ENCODE peak calls at places on chromosomes 12 and 14, in five cellular contexts. One of them, this sample, is unnamed.

GRCh38 chr12:42631507-42631906 is 42.0 kb upstream of the PRICKLE1 start:
- DNase-seq in cardiac muscle cell: no peak
- DNase-seq in SK-N-SH: no peak
- DNase-seq in endodermal cell: no peak
- DNase-seq in left ventricle myocardium inferior: no peak
- DNase-seq in this sample: no peak

GRCh38 chr12:22286569-22286968 is 47.9 kb downstream of the ST8SIA1 start:
- DNase-seq in cardiac muscle cell: no peak
- DNase-seq in SK-N-SH: no peak
- DNase-seq in endodermal cell: no peak
- DNase-seq in left ventricle myocardium inferior: no peak
- DNase-seq in this sample: no peak

GRCh38 chr14:95297832-95298231 is 21.9 kb downstream of the CLMN start:
- DNase-seq in endodermal cell: no peak
- DNase-seq in left ventricle myocardium inferior: no peak
- DNase-seq in SK-N-SH: no peak
- DNase-seq in cardiac muscle cell: no peak
- DNase-seq in this sample: no peak

GRCh38 chr12:97960225-97960624 is 497.6 kb downstream of the RMST start:
- DNase-seq in SK-N-SH: no peak
- DNase-seq in cardiac muscle cell: no peak
- DNase-seq in endodermal cell: peak; percentile 69
- DNase-seq in left ventricle myocardium inferior: no peak
- DNase-seq in this sample: no peak

GRCh38 chr12:47184813-47185212 is 105.1 kb upstream of the AMIGO2 start:
- DNase-seq in left ventricle myocardium inferior: no peak
- DNase-seq in SK-N-SH: no peak
- DNase-seq in endodermal cell: no peak
- DNase-seq in cardiac muscle cell: no peak
- DNase-seq in this sample: no peak

GRCh38 chr12:65699251-65699650 is 125.0 kb upstream of the HMGA2 start:
- DNase-seq in endodermal cell: no peak
- DNase-seq in SK-N-SH: no peak
- DNase-seq in left ventricle myocardium inferior: no peak
- DNase-seq in cardiac muscle cell: no peak
- DNase-seq in this sample: no peak

GRCh38 chr12:53659609-53660008 is 16.3 kb downstream of the ATP5MC2 start:
- DNase-seq in endodermal cell: no peak
- DNase-seq in cardiac muscle cell: no peak
- DNase-seq in left ventricle myocardium inferior: no peak
- DNase-seq in SK-N-SH: no peak
- DNase-seq in this sample: no peak

GRCh38 chr14:54333511-54333910 is 63.3 kb upstream of the CDKN3 start:
- DNase-seq in cardiac muscle cell: no peak
- DNase-seq in endodermal cell: no peak
- DNase-seq in SK-N-SH: no peak
- DNase-seq in left ventricle myocardium inferior: no peak
- DNase-seq in this sample: no peak

GRCh38 chr14:59306775-59307174 is 118.3 kb downstream of the DAAM1 start:
- DNase-seq in left ventricle myocardium inferior: no peak
- DNase-seq in endodermal cell: no peak
- DNase-seq in cardiac muscle cell: no peak
- DNase-seq in SK-N-SH: no peak
- DNase-seq in this sample: no peak

GRCh38 chr12:118853634-118854033 is 127.7 kb upstream of the SRRM4 start:
- DNase-seq in SK-N-SH: no peak
- DNase-seq in cardiac muscle cell: peak; percentile 21
- DNase-seq in left ventricle myocardium inferior: no peak
- DNase-seq in endodermal cell: peak; percentile 74
- DNase-seq in this sample: peak; percentile 26

GRCh38 chr12:51071663-51072062 is 11.7 kb downstream of the CSRNP2 start:
- DNase-seq in endodermal cell: no peak
- DNase-seq in left ventricle myocardium inferior: no peak
- DNase-seq in SK-N-SH: no peak
- DNase-seq in cardiac muscle cell: no peak
- DNase-seq in this sample: no peak

GRCh38 chr12:114480309-114481199 is 74.6 kb upstream of the TBX5 start:
- DNase-seq in endodermal cell: peak; percentile 71
- DNase-seq in SK-N-SH: no peak
- DNase-seq in cardiac muscle cell: no peak
- DNase-seq in left ventricle myocardium inferior: no peak
- DNase-seq in this sample: no peak

GRCh38 chr12:127888948-127889347 is 378.0 kb upstream of the TMEM132C start:
- DNase-seq in endodermal cell: no peak
- DNase-seq in SK-N-SH: no peak
- DNase-seq in left ventricle myocardium inferior: no peak
- DNase-seq in cardiac muscle cell: no peak
- DNase-seq in this sample: no peak

GRCh38 chr12:110688446-110689001 is 391 bp downstream of the HVCN1 start:
- DNase-seq in left ventricle myocardium inferior: no peak
- DNase-seq in cardiac muscle cell: no peak
- DNase-seq in endodermal cell: no peak
- DNase-seq in SK-N-SH: no peak
- DNase-seq in this sample: no peak

GRCh38 chr14:50318031-50318626 is 6.0 kb downstream of the DMAC2L start:
- DNase-seq in cardiac muscle cell: peak; percentile 27
- DNase-seq in left ventricle myocardium inferior: no peak
- DNase-seq in endodermal cell: no peak
- DNase-seq in SK-N-SH: peak; percentile 47
- DNase-seq in this sample: no peak

GRCh38 chr14:54589076-54589475 is 22.1 kb downstream of the SAMD4A start:
- DNase-seq in cardiac muscle cell: no peak
- DNase-seq in left ventricle myocardium inferior: no peak
- DNase-seq in endodermal cell: no peak
- DNase-seq in SK-N-SH: no peak
- DNase-seq in this sample: no peak

GRCh38 chr12:122944588-122944987 is 21.7 kb downstream of the ABCB9 start:
- DNase-seq in endodermal cell: no peak
- DNase-seq in SK-N-SH: no peak
- DNase-seq in left ventricle myocardium inferior: no peak
- DNase-seq in cardiac muscle cell: no peak
- DNase-seq in this sample: no peak

GRCh38 chr12:54036620-54037359 is 3.9 kb downstream of the HOXC5 start:
- DNase-seq in SK-N-SH: no peak
- DNase-seq in left ventricle myocardium inferior: no peak
- DNase-seq in endodermal cell: peak; percentile 68
- DNase-seq in cardiac muscle cell: no peak
- DNase-seq in this sample: peak; percentile 23

GRCh38 chr12:105257321-105257728 is 21.4 kb upstream of the APPL2 start:
- DNase-seq in cardiac muscle cell: no peak
- DNase-seq in endodermal cell: no peak
- DNase-seq in left ventricle myocardium inferior: no peak
- DNase-seq in SK-N-SH: no peak
- DNase-seq in this sample: no peak

GRCh38 chr12:132761032-132761910 is at the start of gene ANKLE2:
- DNase-seq in cardiac muscle cell: peak; percentile 74
- DNase-seq in endodermal cell: peak; percentile 77
- DNase-seq in left ventricle myocardium inferior: peak; percentile 50
- DNase-seq in SK-N-SH: peak; percentile 91
- DNase-seq in this sample: peak; percentile 81

GRCh38 chr14:95291859-95292542 is 27.7 kb downstream of the CLMN start:
- DNase-seq in cardiac muscle cell: no peak
- DNase-seq in endodermal cell: no peak
- DNase-seq in left ventricle myocardium inferior: peak; percentile 82
- DNase-seq in SK-N-SH: peak; percentile 48
- DNase-seq in this sample: no peak

GRCh38 chr12:109085590-109085989 is 7.7 kb downstream of the ALKBH2 start:
- DNase-seq in endodermal cell: no peak
- DNase-seq in SK-N-SH: no peak
- DNase-seq in left ventricle myocardium inferior: no peak
- DNase-seq in cardiac muscle cell: no peak
- DNase-seq in this sample: no peak

GRCh38 chr12:93261505-93262094 is 116.1 kb upstream of the NUDT4 start:
- DNase-seq in endodermal cell: no peak
- DNase-seq in SK-N-SH: no peak
- DNase-seq in cardiac muscle cell: no peak
- DNase-seq in left ventricle myocardium inferior: no peak
- DNase-seq in this sample: no peak

GRCh38 chr12:93254911-93255310 is 122.8 kb upstream of the NUDT4 start:
- DNase-seq in cardiac muscle cell: no peak
- DNase-seq in left ventricle myocardium inferior: no peak
- DNase-seq in endodermal cell: no peak
- DNase-seq in SK-N-SH: no peak
- DNase-seq in this sample: no peak

GRCh38 chr12:93252221-93252620 is 125.5 kb upstream of the NUDT4 start:
- DNase-seq in SK-N-SH: no peak
- DNase-seq in cardiac muscle cell: no peak
- DNase-seq in endodermal cell: no peak
- DNase-seq in left ventricle myocardium inferior: no peak
- DNase-seq in this sample: no peak

DNA sequence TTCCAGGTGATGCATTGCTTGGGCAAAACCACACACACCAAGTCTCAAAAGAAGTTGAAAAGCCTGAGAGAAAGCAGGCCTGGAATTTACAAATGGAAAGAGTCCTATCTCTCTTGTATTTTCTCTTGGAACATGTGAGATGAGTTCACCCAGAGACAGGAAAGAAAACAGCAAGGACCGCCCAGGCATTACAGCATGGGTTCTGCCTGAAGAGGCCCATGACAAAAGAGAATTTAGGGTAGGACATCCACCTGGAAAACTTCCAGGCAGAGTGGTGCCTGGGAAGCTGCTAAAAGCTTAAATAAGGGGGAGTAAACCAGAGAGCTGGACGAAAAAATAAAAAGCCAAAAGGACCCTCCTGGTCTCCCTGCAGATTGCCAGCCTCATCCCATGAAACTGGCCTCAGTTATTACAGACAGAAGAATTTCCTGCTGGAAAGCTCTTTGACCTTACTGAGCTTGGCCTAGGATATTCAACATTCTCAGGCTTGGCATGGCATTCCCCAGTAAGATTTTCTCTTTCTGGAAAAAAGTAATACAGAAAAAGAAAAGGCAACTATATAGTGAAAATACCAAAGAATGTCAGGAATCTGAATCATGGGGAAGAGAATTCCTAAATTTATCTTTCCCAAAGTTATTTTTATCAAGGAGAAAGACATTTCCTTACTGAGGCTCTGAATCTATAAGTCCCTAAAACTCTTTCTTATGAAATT is 121.3 kb upstream of the NUDT4 start:
- DNase-seq in SK-N-SH: no peak
- DNase-seq in cardiac muscle cell: no peak
- DNase-seq in endodermal cell: no peak
- DNase-seq in left ventricle myocardium inferior: no peak
- DNase-seq in this sample: no peak
- H3K27ac ChIP-seq in SK-N-SH: peak overlapping the region; percentile 11
- H3K27ac ChIP-seq in cardiac muscle cell: no peak overlapping the region
- H3K27ac ChIP-seq in endodermal cell: no peak overlapping the region
- H3K27ac ChIP-seq in left ventricle myocardium inferior: peak overlapping the region; percentile 41
- H3K27ac ChIP-seq in this sample: no peak overlapping the region

GRCh38 chr14:99566390-99567354 is 37.3 kb downstream of the CCDC85C start:
- DNase-seq in SK-N-SH: no peak
- DNase-seq in left ventricle myocardium inferior: no peak
- DNase-seq in endodermal cell: no peak
- DNase-seq in cardiac muscle cell: no peak
- DNase-seq in this sample: no peak
- H3K4me1 ChIP-seq in SK-N-SH: peaks cover 97% of the 10 kb centered on the region
- H3K4me1 ChIP-seq in left ventricle myocardium inferior: peaks cover 100% of the 10 kb centered on the region
- H3K4me1 ChIP-seq in endodermal cell: peaks cover 27% of the 10 kb centered on the region
- H3K4me1 ChIP-seq in cardiac muscle cell: peaks cover 89% of the 10 kb centered on the region
- H3K4me1 ChIP-seq in this sample: no peaks in the 10 kb centered on the region

DNA sequence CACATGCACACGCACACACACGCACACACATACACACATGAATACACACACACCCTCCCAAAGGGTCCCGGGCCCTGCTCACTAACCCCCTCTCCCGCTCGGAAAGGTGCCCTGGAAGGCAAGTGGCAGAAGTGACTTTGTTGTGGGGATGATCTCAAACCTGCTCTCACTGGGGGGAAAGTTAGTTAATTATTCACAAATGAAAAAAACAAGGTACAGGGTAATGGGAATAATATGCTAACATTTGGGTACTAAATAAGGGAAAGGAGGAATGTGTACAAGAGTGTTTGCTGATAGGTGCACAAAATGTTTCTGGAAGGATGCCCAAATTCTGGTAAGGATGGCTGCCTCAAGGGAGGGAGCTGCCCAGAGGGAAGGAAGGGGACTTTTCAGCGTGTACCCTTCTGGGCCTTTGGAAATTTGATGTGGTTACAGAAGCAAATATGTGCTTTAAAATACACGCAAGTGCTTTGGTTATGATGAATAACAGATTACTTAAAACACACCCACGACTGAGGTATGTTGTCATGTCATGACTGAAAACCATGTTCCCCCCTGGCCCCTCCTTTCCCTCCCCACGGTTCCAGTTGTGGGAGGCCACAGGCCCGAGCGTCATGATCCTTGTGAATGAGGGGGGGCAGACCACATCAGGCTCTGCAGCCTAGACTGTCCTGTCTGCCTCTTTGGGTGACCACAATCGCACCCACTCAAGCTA is 43.3 kb upstream of the PLEKHG6 start:
- DNase-seq in endodermal cell: no peak
- DNase-seq in cardiac muscle cell: no peak
- DNase-seq in left ventricle myocardium inferior: no peak
- DNase-seq in SK-N-SH: no peak
- DNase-seq in this sample: no peak
- TF ChIP-seq CTCF in endodermal cell: peak; percentile 43
- TF ChIP-seq CTCF in cardiac muscle cell: no peak
- TF ChIP-seq CTCF in left ventricle myocardium inferior: no peak
- TF ChIP-seq CTCF in SK-N-SH: no peak
- TF ChIP-seq CTCF in this sample: no peak

GRCh38 chr12:75979181-75979580 is 52.4 kb downstream of the PHLDA1 start:
- DNase-seq in SK-N-SH: no peak
- DNase-seq in endodermal cell: no peak
- DNase-seq in cardiac muscle cell: no peak
- DNase-seq in left ventricle myocardium inferior: no peak
- DNase-seq in this sample: no peak

GRCh38 chr12:75978677-75979076 is 52.9 kb downstream of the PHLDA1 start:
- DNase-seq in left ventricle myocardium inferior: no peak
- DNase-seq in cardiac muscle cell: no peak
- DNase-seq in SK-N-SH: no peak
- DNase-seq in endodermal cell: no peak
- DNase-seq in this sample: no peak

GRCh38 chr12:75976913-75977312 is 54.7 kb downstream of the PHLDA1 start:
- DNase-seq in left ventricle myocardium inferior: no peak
- DNase-seq in endodermal cell: no peak
- DNase-seq in SK-N-SH: no peak
- DNase-seq in cardiac muscle cell: no peak
- DNase-seq in this sample: no peak

GRCh38 chr12:75977590-75977951 is 54.0 kb downstream of the PHLDA1 start:
- DNase-seq in SK-N-SH: no peak
- DNase-seq in cardiac muscle cell: no peak
- DNase-seq in endodermal cell: no peak
- DNase-seq in left ventricle myocardium inferior: no peak
- DNase-seq in this sample: no peak

DNA sequence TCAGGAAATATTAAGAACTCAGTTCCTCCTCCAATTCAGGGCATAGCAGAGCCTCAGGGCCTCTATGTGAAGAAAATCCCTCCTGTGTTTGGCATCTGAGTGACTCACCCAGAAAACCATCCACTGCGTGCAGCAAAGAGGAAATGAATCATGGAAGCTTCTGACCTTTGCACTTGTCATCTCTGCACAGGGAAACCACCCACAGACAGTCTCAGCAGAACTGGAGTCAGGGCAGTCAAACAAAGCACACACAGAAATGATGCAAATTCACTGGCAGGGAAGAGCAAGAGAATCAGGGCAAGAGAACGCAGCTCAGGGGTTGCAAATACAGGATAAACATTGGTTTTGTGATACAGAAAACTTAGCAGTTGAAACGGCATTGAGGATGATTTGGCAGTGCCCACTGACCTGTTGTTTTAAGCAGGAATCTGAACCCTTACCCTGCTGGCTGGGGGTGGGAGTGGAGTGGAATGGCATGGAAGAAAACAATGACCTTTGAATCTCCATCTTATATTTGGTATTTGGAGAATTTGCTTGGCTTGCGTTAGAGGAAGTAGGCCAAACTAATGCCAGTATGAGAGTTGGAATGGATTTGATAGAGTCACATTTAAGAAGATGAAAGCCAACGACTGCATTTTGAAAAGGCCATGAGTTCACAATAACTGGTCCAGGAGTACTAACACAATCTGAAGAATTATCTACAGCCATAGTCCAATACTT is 53.5 kb downstream of the PHLDA1 start:
- DNase-seq in left ventricle myocardium inferior: no peak
- DNase-seq in endodermal cell: peak; percentile 67
- DNase-seq in SK-N-SH: no peak
- DNase-seq in cardiac muscle cell: no peak
- DNase-seq in this sample: peak; percentile 66
- H3K27ac ChIP-seq in left ventricle myocardium inferior: peak overlapping the region; percentile 81
- H3K27ac ChIP-seq in endodermal cell: peak overlapping the region; percentile 80
- H3K27ac ChIP-seq in SK-N-SH: peak overlapping the region; percentile 82
- H3K27ac ChIP-seq in cardiac muscle cell: no peak overlapping the region
- H3K27ac ChIP-seq in this sample: peak overlapping the region; percentile 24

This sample was measured in DND-41.